ENCODE peak calls at places on chromosomes 6 and 20, in six cellular contexts. R is HCT116, V is GM12878, X is H1, M is HepG2, T is K562. W is an unnamed sample. For H3K36me3, the result is how much of the 10 kb centered on the place peaks cover.

GRCh38 chr20:6765469-6766058 is 1.9 kb upstream of the BMP2 start:
- DNase-seq in X (no peak), R (peak), V (no peak), M (peak), T (peak), W (no peak)

GRCh38 chr6:15308445-15309213 is 62.8 kb downstream of the JARID2 start:
- DNase-seq in V (no peak), T (no peak), M (no peak), R (no peak), X (no peak), W (no peak)

GRCh38 chr6:7401103-7401502 is 11.5 kb downstream of the RIOK1 start:
- DNase-seq in M (no peak), X (no peak), V (no peak), R (no peak), T (no peak), W (no peak)

GRCh38 chr6:132391391-132392291 is 9.6 kb downstream of the MOXD1 start:
- DNase-seq in R (no peak), T (no peak), X (no peak), M (no peak), V (no peak), W (no peak)

GRCh38 chr6:17012421-17013225 is 89.2 kb upstream of the STMND1 start:
- DNase-seq in M (no peak), R (no peak), V (no peak), T (no peak), X (peak), W (peak)

GRCh38 chr6:2125158-2125557 is 120.2 kb downstream of the GMDS start:
- DNase-seq in R (no peak), M (no peak), X (no peak), T (no peak), V (no peak), W (no peak)

GRCh38 chr6:132687306-132687705 is 26.5 kb downstream of the VNN1 start:
- DNase-seq in T (no peak), M (no peak), V (no peak), R (peak), X (no peak), W (no peak)

GRCh38 chr6:1574083-1574761 is 35.5 kb upstream of the FOXC1 start:
- DNase-seq in M (no peak), R (no peak), X (no peak), T (no peak), V (no peak), W (no peak)

GRCh38 chr20:62063981-62064787 is 1.5 kb downstream of the TAF4 start:
- DNase-seq in V (no peak), R (no peak), T (peak), X (no peak), M (peak), W (no peak)

GRCh38 chr20:48923149-48923718 is 1.7 kb downstream of the ARFGEF2 start:
- DNase-seq in M (peak), T (no peak), R (no peak), V (no peak), X (no peak), W (no peak)

GRCh38 chr6:111710439-111710838 is 104.8 kb upstream of the TRAF3IP2 start:
- DNase-seq in R (no peak), M (no peak), V (no peak), X (no peak), T (no peak), W (no peak)

GRCh38 chr6:64255000-64255399 is 619.4 kb downstream of the PHF3 start:
- DNase-seq in M (no peak), X (no peak), T (no peak), R (no peak), V (no peak), W (no peak)
- H3K36me3 ChIP-seq in M (under half), X (under half), T (under half), R (under half), V (under half), W (under half)

DNA sequence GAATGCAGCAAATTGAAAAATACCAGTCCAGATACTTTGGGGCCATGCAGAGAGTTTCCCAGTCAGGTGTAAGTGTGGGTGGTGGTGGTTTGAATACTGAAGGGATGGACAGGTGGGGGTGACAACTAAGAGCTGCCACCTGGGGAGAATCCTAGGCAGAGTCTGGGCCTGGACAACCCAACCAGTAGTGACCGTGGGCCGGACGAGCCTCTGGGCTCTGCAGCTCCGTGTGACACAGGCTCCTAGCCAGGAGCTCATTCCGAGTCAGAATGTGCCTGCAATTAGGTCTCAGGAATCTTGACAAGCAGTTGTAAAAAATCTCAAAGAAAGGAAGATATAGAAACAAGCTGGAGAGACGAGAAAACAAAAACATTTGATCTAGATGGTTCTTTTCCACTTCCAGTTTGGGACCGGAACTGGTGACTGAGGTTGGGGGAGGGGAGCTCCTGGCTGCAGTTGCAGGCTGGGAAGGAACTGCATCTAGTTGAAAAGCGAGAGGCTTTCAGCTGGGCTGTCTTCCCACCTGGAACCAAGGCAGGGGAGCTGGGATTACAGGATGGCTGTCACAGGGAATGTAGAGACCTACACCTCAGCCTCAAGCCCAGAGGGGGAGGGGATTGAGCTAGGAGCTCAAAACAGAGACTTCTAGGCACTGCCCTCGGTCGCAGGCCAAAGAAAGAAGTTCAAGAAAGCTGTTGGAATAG is 156.9 kb downstream of the PAX1 start:
- DNase-seq in T (no peak), X (no peak), M (no peak), R (no peak), V (no peak), W (peak)
- TF ChIP-seq YY1 in T (no peak), X (no peak), M (no peak), R (no peak), V (no peak), W (no peak)

GRCh38 chr6:122789078-122789861 is at the start of gene SMPDL3A:
- DNase-seq in V (no peak), X (peak), T (peak), M (peak), R (peak), W (peak)
- TF ChIP-seq ZNF274 in V (no peak), X (no peak), T (no peak), M (peak), R (no peak), W (no peak)

GRCh38 chr6:134171517-134171916 is 119.1 kb upstream of the SLC2A12 start:
- DNase-seq in X (no peak), V (no peak), M (no peak), T (no peak), R (no peak), W (no peak)

GRCh38 chr6:134168580-134169223 is 116.3 kb upstream of the SLC2A12 start:
- DNase-seq in T (no peak), X (no peak), R (no peak), V (no peak), M (no peak), W (no peak)

GRCh38 chr6:134172020-134172766 is 119.8 kb upstream of the SLC2A12 start:
- DNase-seq in V (no peak), T (no peak), X (no peak), M (no peak), R (no peak), W (no peak)

GRCh38 chr6:134170844-134171243 is 118.4 kb upstream of the SLC2A12 start:
- DNase-seq in R (no peak), T (peak), X (no peak), M (no peak), V (no peak), W (no peak)

DNA sequence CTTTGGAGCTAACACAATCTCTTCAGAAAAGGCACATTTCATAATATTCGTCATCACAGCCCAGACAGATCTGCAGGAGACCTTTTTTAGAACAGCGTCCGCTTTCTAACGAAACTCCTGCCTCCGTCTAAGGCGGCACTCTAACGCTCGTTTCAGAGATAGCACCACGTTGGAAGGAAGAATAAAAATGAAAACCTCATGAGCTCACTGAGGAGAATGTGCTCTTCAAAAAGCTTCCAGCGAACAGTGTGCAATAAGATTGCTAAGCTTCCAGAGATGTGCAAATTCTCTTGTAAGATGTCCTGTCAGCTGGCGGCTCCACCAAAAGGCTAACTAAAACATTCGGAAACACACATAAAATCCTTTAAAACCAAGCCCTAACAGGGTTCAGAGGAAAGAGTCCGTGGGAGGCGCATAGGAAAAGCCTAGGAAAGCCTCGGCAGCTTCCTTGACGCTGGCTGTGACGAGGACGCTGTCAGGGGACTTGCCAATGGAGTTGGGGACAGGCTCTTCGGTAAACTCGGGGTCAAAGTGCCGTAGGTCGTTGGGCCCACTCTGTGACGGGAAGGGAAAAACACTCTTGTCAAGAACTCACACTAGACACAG is 117.6 kb upstream of the SLC2A12 start:
- DNase-seq in V (no peak), X (no peak), M (no peak), R (no peak), T (no peak), W (no peak)
- H3K36me3 ChIP-seq in V (under half), X (under half), M (under half), R (under half), T (under half), W (half or more)

W was measured in NT2/D1.